ENCODE peak calls at places on chromosomes 3 and 15, in ten cellular contexts. One of them, this sample, is unnamed.
A peak's percentile ranks its signal among the peaks of the same experiment; 100 is the strongest.

GRCh38 chr3:104604326-104605010 is 762.2 kb upstream of the ALCAM start:
- DNase-seq in DMS53: peak; percentile 57
- DNase-seq in pancreas: no peak
- DNase-seq in iris pigment epithelial cell: peak; percentile 60
- DNase-seq in activated CD4-positive, alpha-beta T cell treated with anti-CD3 and anti-CD28 coated beads, Interleukin-2, amount 50 U/mL, for 24 hours: no peak
- DNase-seq in CD4-positive, alpha-beta T cell: no peak
- DNase-seq in endothelial cell: no peak
- DNase-seq in sciatic nerve: no peak
- DNase-seq in T-helper 2 cell: no peak
- DNase-seq in retina: no peak
- DNase-seq in this sample: no peak

GRCh38 chr15:89898628-89899302 is 5.0 kb upstream of the AP3S2 start:
- DNase-seq in iris pigment epithelial cell: peak; percentile 68
- DNase-seq in pancreas: no peak
- DNase-seq in activated CD4-positive, alpha-beta T cell treated with anti-CD3 and anti-CD28 coated beads, Interleukin-2, amount 50 U/mL, for 24 hours: no peak
- DNase-seq in retina: no peak
- DNase-seq in endothelial cell: peak; percentile 44
- DNase-seq in sciatic nerve: no peak
- DNase-seq in DMS53: peak; percentile 84
- DNase-seq in CD4-positive, alpha-beta T cell: peak; percentile 25
- DNase-seq in T-helper 2 cell: no peak
- DNase-seq in this sample: no peak

GRCh38 chr3:44913868-44914468 is 39.6 kb downstream of the TGM4 start:
- DNase-seq in endothelial cell: peak; percentile 86
- DNase-seq in activated CD4-positive, alpha-beta T cell treated with anti-CD3 and anti-CD28 coated beads, Interleukin-2, amount 50 U/mL, for 24 hours: peak; percentile 52
- DNase-seq in pancreas: peak; percentile 40
- DNase-seq in CD4-positive, alpha-beta T cell: peak; percentile 54
- DNase-seq in retina: peak; percentile 73
- DNase-seq in T-helper 2 cell: peak; percentile 27
- DNase-seq in sciatic nerve: peak; percentile 74
- DNase-seq in iris pigment epithelial cell: peak; percentile 61
- DNase-seq in DMS53: peak; percentile 73
- DNase-seq in this sample: no peak

GRCh38 chr3:177992993-177993969 is 543.0 kb upstream of the KCNMB2 start:
- DNase-seq in T-helper 2 cell: no peak
- DNase-seq in retina: no peak
- DNase-seq in iris pigment epithelial cell: no peak
- DNase-seq in activated CD4-positive, alpha-beta T cell treated with anti-CD3 and anti-CD28 coated beads, Interleukin-2, amount 50 U/mL, for 24 hours: no peak
- DNase-seq in CD4-positive, alpha-beta T cell: no peak
- DNase-seq in DMS53: no peak
- DNase-seq in endothelial cell: no peak
- DNase-seq in pancreas: no peak
- DNase-seq in sciatic nerve: no peak
- DNase-seq in this sample: no peak

GRCh38 chr3:23501201-23501824 is 298.2 kb downstream of the UBE2E2 start:
- DNase-seq in sciatic nerve: no peak
- DNase-seq in retina: no peak
- DNase-seq in CD4-positive, alpha-beta T cell: no peak
- DNase-seq in DMS53: no peak
- DNase-seq in pancreas: no peak
- DNase-seq in endothelial cell: no peak
- DNase-seq in T-helper 2 cell: no peak
- DNase-seq in activated CD4-positive, alpha-beta T cell treated with anti-CD3 and anti-CD28 coated beads, Interleukin-2, amount 50 U/mL, for 24 hours: no peak
- DNase-seq in iris pigment epithelial cell: no peak
- DNase-seq in this sample: no peak

GRCh38 chr3:31903686-31904431 is 77.2 kb downstream of the OSBPL10 start:
- DNase-seq in CD4-positive, alpha-beta T cell: no peak
- DNase-seq in T-helper 2 cell: no peak
- DNase-seq in pancreas: no peak
- DNase-seq in sciatic nerve: no peak
- DNase-seq in activated CD4-positive, alpha-beta T cell treated with anti-CD3 and anti-CD28 coated beads, Interleukin-2, amount 50 U/mL, for 24 hours: no peak
- DNase-seq in DMS53: peak; percentile 69
- DNase-seq in retina: no peak
- DNase-seq in endothelial cell: no peak
- DNase-seq in iris pigment epithelial cell: no peak
- DNase-seq in this sample: no peak

GRCh38 chr3:127815641-127816605 is 6.4 kb downstream of the MGLL start:
- DNase-seq in retina: no peak
- DNase-seq in sciatic nerve: no peak
- DNase-seq in DMS53: no peak
- DNase-seq in endothelial cell: no peak
- DNase-seq in pancreas: no peak
- DNase-seq in T-helper 2 cell: no peak
- DNase-seq in iris pigment epithelial cell: no peak
- DNase-seq in activated CD4-positive, alpha-beta T cell treated with anti-CD3 and anti-CD28 coated beads, Interleukin-2, amount 50 U/mL, for 24 hours: no peak
- DNase-seq in CD4-positive, alpha-beta T cell: no peak
- DNase-seq in this sample: no peak

GRCh38 chr15:37940886-37941285 is 6.4 kb downstream of the TMCO5A start:
- DNase-seq in iris pigment epithelial cell: no peak
- DNase-seq in sciatic nerve: no peak
- DNase-seq in endothelial cell: no peak
- DNase-seq in activated CD4-positive, alpha-beta T cell treated with anti-CD3 and anti-CD28 coated beads, Interleukin-2, amount 50 U/mL, for 24 hours: no peak
- DNase-seq in pancreas: no peak
- DNase-seq in T-helper 2 cell: no peak
- DNase-seq in CD4-positive, alpha-beta T cell: no peak
- DNase-seq in retina: no peak
- DNase-seq in DMS53: no peak
- DNase-seq in this sample: no peak

GRCh38 chr3:196688349-196688748 is 23.7 kb downstream of the CEP19 start:
- DNase-seq in DMS53: no peak
- DNase-seq in pancreas: no peak
- DNase-seq in activated CD4-positive, alpha-beta T cell treated with anti-CD3 and anti-CD28 coated beads, Interleukin-2, amount 50 U/mL, for 24 hours: no peak
- DNase-seq in retina: no peak
- DNase-seq in endothelial cell: no peak
- DNase-seq in CD4-positive, alpha-beta T cell: no peak
- DNase-seq in T-helper 2 cell: no peak
- DNase-seq in sciatic nerve: no peak
- DNase-seq in iris pigment epithelial cell: peak; percentile 92
- DNase-seq in this sample: no peak

This sample was measured in suprapubic skin.